ENCODE peak calls at places on chromosomes 7 and 10, in nine cellular contexts. O is fibroblast of lung, B is IMR-90, D is neural progenitor cell, Y is H1, P is HepG2, W is OCI-LY7, L is GM23248, S is astrocyte. N is an unnamed sample.

GRCh38 chr7:92682324-92682723 is 92.1 kb upstream of the FAM133B start:
- DNase-seq in B (no peak), L (no peak), S (no peak), D (no peak), Y (no peak), P (peak; percentile 41), W (no peak), O (peak; percentile 50), N (no peak)

GRCh38 chr10:33461295-33461640 is 126.8 kb upstream of the NRP1 start:
- DNase-seq in O (no peak), D (no peak), S (no peak), B (no peak), L (no peak), Y (no peak), W (no peak), P (no peak), N (no peak)

GRCh38 chr7:80614911-80615310 is 23.5 kb upstream of the CD36 start:
- DNase-seq in Y (no peak), W (no peak), P (no peak), B (peak; percentile 42), O (peak; percentile 77), L (peak; percentile 69), S (peak; percentile 53), D (no peak), N (no peak)

GRCh38 chr10:71767420-71768035 is 5.8 kb downstream of the VSIR start:
- DNase-seq in Y (no peak), D (no peak), S (no peak), O (peak; percentile 27), W (no peak), L (peak; percentile 54), P (peak; percentile 42), B (no peak), N (peak; percentile 57)

GRCh38 chr10:128730922-128731321 is 604.7 kb upstream of the MKI67 start:
- DNase-seq in O (no peak), P (no peak), D (no peak), W (no peak), L (no peak), B (no peak), S (no peak), Y (no peak), N (no peak)

GRCh38 chr10:1678084-1678483 is 59.2 kb downstream of the ADARB2 start:
- DNase-seq in B (no peak), Y (no peak), L (no peak), W (no peak), O (no peak), D (no peak), S (no peak), P (no peak), N (no peak)

GRCh38 chr7:89772276-89772675 is 382.0 kb upstream of the STEAP1 start:
- DNase-seq in B (no peak), S (no peak), D (no peak), L (no peak), O (no peak), P (no peak), W (no peak), Y (no peak), N (no peak)

GRCh38 chr7:116194115-116194514 is 16.2 kb upstream of the TES start:
- DNase-seq in D (no peak), B (peak; percentile 61), P (no peak), S (peak; percentile 68), O (no peak), L (peak; percentile 54), W (no peak), Y (no peak), N (no peak)

GRCh38 chr7:25031007-25031406 is 51.0 kb upstream of the OSBPL3 start:
- DNase-seq in B (no peak), O (no peak), D (no peak), W (peak; percentile 35), L (no peak), S (no peak), P (no peak), Y (no peak), N (no peak)

GRCh38 chr10:97445722-97446639 is at the start of the genes EXOSC1 and ZDHHC16:
- DNase-seq in B (peak; percentile 97), S (peak; percentile 96), L (peak; percentile 99), O (peak; percentile 95), P (peak; percentile 97), Y (peak; percentile 94), W (peak; percentile 96), D (peak; percentile 98), N (peak; percentile 97)

GRCh38 chr7:96311967-96312366 is 9.9 kb downstream of the SLC25A13 start:
- DNase-seq in L (peak; percentile 25), B (peak; percentile 35), D (no peak), Y (no peak), P (peak; percentile 30), O (peak; percentile 49), W (no peak), S (no peak), N (peak; percentile 55)

GRCh38 chr10:89966211-89966610 is 264.8 kb downstream of the KIF20B start:
- DNase-seq in O (no peak), L (no peak), P (no peak), Y (no peak), B (no peak), W (no peak), D (peak; percentile 94), S (no peak), N (no peak)

GRCh38 chr7:43769791-43770465 is 11.4 kb downstream of the BLVRA start:
- DNase-seq in Y (no peak), P (peak; percentile 98), S (no peak), L (no peak), D (no peak), W (no peak), O (no peak), B (no peak), N (no peak)

GRCh38 chr10:3530346-3531096 is 254.5 kb downstream of the KLF6 start:
- DNase-seq in S (peak; percentile 39), O (no peak), Y (no peak), D (no peak), W (no peak), L (peak; percentile 79), B (peak; percentile 68), P (no peak), N (no peak)

GRCh38 chr10:100986623-100986951 is 710 bp downstream of the MRPL43 start:
- DNase-seq in L (no peak), P (no peak), S (no peak), O (no peak), D (no peak), Y (no peak), W (no peak), B (no peak), N (no peak)

GRCh38 chr10:100986952-100987684 is at the start of the genes MRPL43 and TWNK:
- DNase-seq in O (peak; percentile 68), L (peak; percentile 92), P (peak; percentile 72), Y (peak; percentile 92), D (peak; percentile 93), W (peak; percentile 84), S (peak; percentile 47), B (peak; percentile 64), N (peak; percentile 89)

GRCh38 chr10:100989088-100989487 is 1.7 kb downstream of the TWNK start:
- DNase-seq in L (no peak), Y (no peak), D (no peak), P (no peak), B (no peak), O (no peak), S (no peak), W (no peak), N (no peak)

GRCh38 chr10:100987685-100988049 is 324 bp downstream of the TWNK start:
- DNase-seq in S (no peak), Y (no peak), D (no peak), W (no peak), P (no peak), B (no peak), L (no peak), O (no peak), N (no peak)

GRCh38 chr10:100988166-100988565 is 823 bp downstream of the TWNK start:
- DNase-seq in W (no peak), D (no peak), S (no peak), B (no peak), L (no peak), P (no peak), Y (no peak), O (no peak), N (no peak)
- H3K27ac ChIP-seq in W (no peak overlapping the region), D (no peak overlapping the region), S (no peak overlapping the region), B (no peak overlapping the region), L (no peak overlapping the region), P (peak overlapping the region; percentile 83), Y (peak overlapping the region; percentile 37), O (peak overlapping the region; percentile 79), N (no peak overlapping the region)

DNA sequence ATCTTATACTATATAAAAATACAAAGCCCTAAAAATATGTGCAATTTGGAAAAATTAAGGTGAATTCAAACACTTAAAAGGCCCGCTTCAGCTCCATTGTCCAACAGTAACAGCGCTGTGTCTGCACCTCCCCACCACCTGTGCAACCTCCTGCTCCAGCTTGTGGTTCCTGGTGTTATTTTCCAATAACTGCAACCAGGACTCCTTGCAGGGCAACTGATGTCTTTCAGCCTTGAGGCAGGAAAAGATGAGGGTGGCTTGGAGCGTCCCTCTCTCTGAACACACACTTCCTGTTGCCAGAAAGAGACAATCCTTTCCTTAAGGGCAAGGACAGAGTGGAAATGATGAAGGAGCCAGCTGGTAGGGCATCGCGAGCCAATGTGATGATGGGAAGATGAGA is 336.0 kb downstream of the GLRX3 start:
- DNase-seq in S (no peak), W (no peak), O (no peak), L (no peak), D (no peak), B (no peak), P (no peak), Y (no peak), N (no peak)
- H3K9me3 ChIP-seq in S (peaks cover 13% of the 10 kb centered on the region), W (no peaks in the 10 kb centered on the region), O (no peaks in the 10 kb centered on the region), L (no peaks in the 10 kb centered on the region), D (no peaks in the 10 kb centered on the region), B (peaks cover 59% of the 10 kb centered on the region), P (no peaks in the 10 kb centered on the region), Y (peaks cover 4% of the 10 kb centered on the region), N (no peaks in the 10 kb centered on the region)

DNA sequence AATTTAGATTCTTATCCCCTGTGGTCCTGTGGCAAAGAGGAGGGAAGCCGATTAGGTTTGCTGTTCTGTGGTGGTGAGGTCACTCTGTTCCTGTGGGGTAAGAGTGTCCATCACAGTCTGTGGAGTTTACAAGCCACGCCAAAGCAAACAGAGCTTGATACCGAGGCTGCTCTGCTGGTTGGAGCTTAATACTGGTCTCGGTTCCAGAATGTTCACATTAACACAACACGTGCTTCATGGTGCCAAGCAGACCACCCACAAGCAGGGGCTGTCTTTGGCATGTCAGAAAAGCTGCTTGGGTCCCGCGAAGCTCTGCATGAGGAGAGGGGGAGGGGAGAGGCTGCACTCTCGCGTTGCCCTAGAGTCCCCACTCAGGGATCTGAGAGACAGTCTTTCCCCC is 47.5 kb downstream of the DNAJB6 start:
- DNase-seq in W (no peak), S (peak; percentile 23), D (peak; percentile 16), L (no peak), B (peak; percentile 28), O (peak; percentile 59), Y (no peak), P (no peak), N (no peak)
- H4K20me1 ChIP-seq in W (peaks cover 2% of the 10 kb centered on the region), S (peaks cover 79% of the 10 kb centered on the region), D (peaks cover 34% of the 10 kb centered on the region), L (no peaks in the 10 kb centered on the region), B (peaks cover 64% of the 10 kb centered on the region), O (no peaks in the 10 kb centered on the region), Y (peaks cover 14% of the 10 kb centered on the region), P (peaks cover 11% of the 10 kb centered on the region), N (peaks cover 28% of the 10 kb centered on the region)

GRCh38 chr7:150903627-150904026 is 51.3 kb downstream of the AOC1 start:
- DNase-seq in P (no peak), D (no peak), O (peak; percentile 71), B (peak; percentile 81), S (peak; percentile 71), W (no peak), Y (no peak), L (peak; percentile 81), N (no peak)
- H3K27ac ChIP-seq in P (no peak overlapping the region), D (no peak overlapping the region), O (no peak overlapping the region), B (peak overlapping the region; percentile 22), S (peak overlapping the region; percentile 39), W (no peak overlapping the region), Y (no peak overlapping the region), L (no peak overlapping the region), N (no peak overlapping the region)